ENCODE peak calls at places on chromosome 1, in five cellular contexts. One of them, this sample, is unnamed.

GRCh38 chr1:41023279-41023990 is 1.9 kb upstream of the SLFNL1 start:
- DNase-seq in fibroblast of the aortic adventitia: no peak
- DNase-seq in tibial nerve: no peak
- DNase-seq in activated CD4-positive, alpha-beta T cell treated with anti-CD3 and anti-CD28 coated beads for 24 hours: no peak
- DNase-seq in SJSA1: no peak
- DNase-seq in this sample: no peak

GRCh38 chr1:115210302-115210711 is 121.0 kb upstream of the TSPAN2 start:
- DNase-seq in activated CD4-positive, alpha-beta T cell treated with anti-CD3 and anti-CD28 coated beads for 24 hours: no peak
- DNase-seq in SJSA1: no peak
- DNase-seq in tibial nerve: no peak
- DNase-seq in fibroblast of the aortic adventitia: no peak
- DNase-seq in this sample: no peak

GRCh38 chr1:18557621-18558465 is 72.8 kb upstream of the PAX7 start:
- DNase-seq in tibial nerve: no peak
- DNase-seq in SJSA1: no peak
- DNase-seq in fibroblast of the aortic adventitia: no peak
- DNase-seq in activated CD4-positive, alpha-beta T cell treated with anti-CD3 and anti-CD28 coated beads for 24 hours: no peak
- DNase-seq in this sample: no peak

GRCh38 chr1:121516279-121516967 is 331.6 kb downstream of the SRGAP2C start:
- DNase-seq in tibial nerve: peak
- DNase-seq in fibroblast of the aortic adventitia: no peak
- DNase-seq in SJSA1: no peak
- DNase-seq in activated CD4-positive, alpha-beta T cell treated with anti-CD3 and anti-CD28 coated beads for 24 hours: peak
- DNase-seq in this sample: no peak

GRCh38 chr1:168086438-168086837 is 50.3 kb downstream of the GPR161 start:
- DNase-seq in fibroblast of the aortic adventitia: no peak
- DNase-seq in tibial nerve: no peak
- DNase-seq in activated CD4-positive, alpha-beta T cell treated with anti-CD3 and anti-CD28 coated beads for 24 hours: no peak
- DNase-seq in SJSA1: no peak
- DNase-seq in this sample: no peak

GRCh38 chr1:244447552-244447951 is 4.2 kb downstream of the ADSS2 start:
- DNase-seq in SJSA1: peak
- DNase-seq in tibial nerve: no peak
- DNase-seq in activated CD4-positive, alpha-beta T cell treated with anti-CD3 and anti-CD28 coated beads for 24 hours: no peak
- DNase-seq in fibroblast of the aortic adventitia: no peak
- DNase-seq in this sample: no peak

GRCh38 chr1:60765204-60765603 is 317.2 kb upstream of the NFIA start:
- DNase-seq in activated CD4-positive, alpha-beta T cell treated with anti-CD3 and anti-CD28 coated beads for 24 hours: no peak
- DNase-seq in fibroblast of the aortic adventitia: peak
- DNase-seq in SJSA1: no peak
- DNase-seq in tibial nerve: no peak
- DNase-seq in this sample: no peak

GRCh38 chr1:219837274-219837993 is 90.9 kb downstream of the SLC30A10 start:
- DNase-seq in activated CD4-positive, alpha-beta T cell treated with anti-CD3 and anti-CD28 coated beads for 24 hours: no peak
- DNase-seq in SJSA1: peak
- DNase-seq in tibial nerve: peak
- DNase-seq in fibroblast of the aortic adventitia: peak
- DNase-seq in this sample: no peak

GRCh38 chr1:66403031-66403731 is 130.8 kb upstream of the SGIP1 start:
- DNase-seq in activated CD4-positive, alpha-beta T cell treated with anti-CD3 and anti-CD28 coated beads for 24 hours: no peak
- DNase-seq in SJSA1: no peak
- DNase-seq in fibroblast of the aortic adventitia: peak
- DNase-seq in tibial nerve: no peak
- DNase-seq in this sample: no peak

GRCh38 chr1:3614755-3615742 is 3.7 kb upstream of the MEGF6 start:
- DNase-seq in activated CD4-positive, alpha-beta T cell treated with anti-CD3 and anti-CD28 coated beads for 24 hours: no peak
- DNase-seq in SJSA1: no peak
- DNase-seq in fibroblast of the aortic adventitia: peak
- DNase-seq in tibial nerve: no peak
- DNase-seq in this sample: no peak

GRCh38 chr1:65615859-65616258 is 176.8 kb upstream of the PDE4B start:
- DNase-seq in SJSA1: no peak
- DNase-seq in activated CD4-positive, alpha-beta T cell treated with anti-CD3 and anti-CD28 coated beads for 24 hours: no peak
- DNase-seq in fibroblast of the aortic adventitia: no peak
- DNase-seq in tibial nerve: no peak
- DNase-seq in this sample: no peak

GRCh38 chr1:41455479-41456271 is 28.8 kb downstream of the EDN2 start:
- DNase-seq in activated CD4-positive, alpha-beta T cell treated with anti-CD3 and anti-CD28 coated beads for 24 hours: no peak
- DNase-seq in fibroblast of the aortic adventitia: peak
- DNase-seq in tibial nerve: no peak
- DNase-seq in SJSA1: no peak
- DNase-seq in this sample: peak

GRCh38 chr1:9984253-9984652 is 12.8 kb upstream of the RBP7 start:
- DNase-seq in activated CD4-positive, alpha-beta T cell treated with anti-CD3 and anti-CD28 coated beads for 24 hours: no peak
- DNase-seq in SJSA1: no peak
- DNase-seq in tibial nerve: no peak
- DNase-seq in fibroblast of the aortic adventitia: no peak
- DNase-seq in this sample: no peak

GRCh38 chr1:203289281-203289981 is 15.9 kb upstream of the BTG2 start:
- DNase-seq in activated CD4-positive, alpha-beta T cell treated with anti-CD3 and anti-CD28 coated beads for 24 hours: peak
- DNase-seq in fibroblast of the aortic adventitia: no peak
- DNase-seq in SJSA1: no peak
- DNase-seq in tibial nerve: no peak
- DNase-seq in this sample: no peak

GRCh38 chr1:35619237-35620121 is 21.8 kb downstream of the PSMB2 start:
- DNase-seq in tibial nerve: no peak
- DNase-seq in activated CD4-positive, alpha-beta T cell treated with anti-CD3 and anti-CD28 coated beads for 24 hours: no peak
- DNase-seq in fibroblast of the aortic adventitia: no peak
- DNase-seq in SJSA1: no peak
- DNase-seq in this sample: no peak

GRCh38 chr1:73100216-73100615 is 817.9 kb upstream of the NEGR1 start:
- DNase-seq in tibial nerve: no peak
- DNase-seq in SJSA1: no peak
- DNase-seq in activated CD4-positive, alpha-beta T cell treated with anti-CD3 and anti-CD28 coated beads for 24 hours: no peak
- DNase-seq in fibroblast of the aortic adventitia: no peak
- DNase-seq in this sample: no peak